ENCODE peak calls at places on chromosome 20, in four cellular contexts. L, C, O and U are unnamed samples.

GRCh38 chr20:8527998-8528397 is 395.9 kb downstream of the PLCB1 start:
- DNase-seq in C (no peak), O (peak), L (peak), U (peak)

GRCh38 chr20:12913781-12914443 is 94.9 kb upstream of the SPTLC3 start:
- DNase-seq in O (no peak), C (no peak), L (no peak), U (no peak)

GRCh38 chr20:51760905-51761544 is 7.2 kb downstream of the ATP9A start:
- DNase-seq in L (peak), C (peak), O (peak), U (peak)

GRCh38 chr20:23673209-23673608 is 15.6 kb downstream of the CST4 start:
- DNase-seq in L (no peak), C (no peak), O (no peak), U (no peak)

GRCh38 chr20:21509597-21510331 is 4.1 kb downstream of the NKX2-2 start:
- DNase-seq in L (peak), C (peak), O (peak), U (peak)

GRCh38 chr20:1185781-1186334 is 1.1 kb upstream of the TMEM74B start:
- DNase-seq in C (peak), O (peak), L (peak), U (peak)

GRCh38 chr20:44491635-44492395 is 16.1 kb downstream of the TTPAL start:
- DNase-seq in C (no peak), L (peak), O (peak), U (peak)

GRCh38 chr20:34797012-34797720 is 28.3 kb downstream of the NCOA6 start:
- DNase-seq in L (no peak), C (no peak), O (no peak), U (no peak)

GRCh38 chr20:1935696-1936366 is 40.6 kb downstream of the SIRPA start:
- DNase-seq in O (no peak), L (peak), C (no peak), U (no peak)

GRCh38 chr20:11429168-11429567 is 488.5 kb upstream of the BTBD3 start:
- DNase-seq in L (no peak), O (no peak), C (no peak), U (no peak)

GRCh38 chr20:21607971-21608735 is 94.3 kb upstream of the NKX2-2 start:
- DNase-seq in L (no peak), O (no peak), C (peak), U (no peak)

GRCh38 chr20:49699200-49699992 is 14.3 kb downstream of the B4GALT5 start:
- DNase-seq in L (peak), O (peak), C (peak), U (peak)

GRCh38 chr20:54668271-54669053 is 193.1 kb downstream of the DOK5 start:
- DNase-seq in O (peak), C (peak), L (peak), U (peak)
- TF ChIP-seq CTCF in O (peak), C (peak), L (peak), U (peak)

GRCh38 chr20:32629813-32630212 is 43.9 kb downstream of the C20orf203 start:
- DNase-seq in O (no peak), L (no peak), C (no peak), U (no peak)
- H3K4me3 ChIP-seq in O (no peak), L (no peak), C (no peak), U (no peak)

DNA sequence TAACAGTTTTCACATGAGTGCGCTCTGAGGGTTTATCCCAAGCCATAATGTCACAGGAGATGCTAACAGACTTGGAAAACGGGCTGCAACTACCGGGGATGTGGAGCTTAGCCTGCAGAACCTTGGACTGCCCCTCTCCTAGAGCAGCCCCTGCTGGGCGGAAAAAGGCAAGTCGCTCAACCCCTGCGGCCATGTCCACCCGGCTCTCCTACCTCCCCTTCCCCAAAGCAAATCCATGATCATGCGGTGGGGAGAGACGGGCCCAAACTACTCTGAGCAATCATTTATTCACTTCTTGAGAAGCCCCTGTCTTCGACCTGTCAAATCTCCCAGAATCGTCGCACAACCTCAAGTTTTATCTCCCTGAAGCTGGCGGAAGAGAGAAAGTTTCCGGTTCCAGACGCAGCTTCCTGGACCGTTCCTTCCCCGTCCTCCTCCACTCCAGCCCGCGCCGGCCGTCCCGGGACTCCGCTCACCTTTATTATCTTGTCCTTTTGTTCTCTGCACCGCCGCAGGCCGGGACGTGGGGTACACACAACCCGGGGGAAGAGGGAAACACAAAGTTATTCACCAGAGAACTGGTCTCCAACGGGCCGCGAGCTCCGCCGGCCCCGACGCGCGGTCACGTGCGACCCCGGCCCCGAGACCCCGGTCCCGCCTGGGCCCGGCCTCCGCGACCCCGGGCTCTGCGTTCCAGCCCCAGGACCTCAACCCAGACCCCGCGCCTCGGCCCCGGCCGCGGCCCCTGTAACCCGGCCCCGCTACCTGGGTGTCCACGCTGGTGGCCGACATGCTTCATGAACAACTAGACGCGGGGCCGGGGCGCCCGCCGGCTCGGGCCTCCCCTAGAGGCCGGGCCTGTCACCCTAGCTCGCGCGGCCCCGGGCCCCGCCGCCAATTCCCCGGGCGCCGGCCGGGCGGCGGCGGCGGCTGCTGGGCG is 560 bp downstream of the YTHDF1 start:
- DNase-seq in L (peak), C (peak), O (peak), U (peak)
- TF ChIP-seq CTCF in L (peak), C (peak), O (peak), U (peak)

DNA sequence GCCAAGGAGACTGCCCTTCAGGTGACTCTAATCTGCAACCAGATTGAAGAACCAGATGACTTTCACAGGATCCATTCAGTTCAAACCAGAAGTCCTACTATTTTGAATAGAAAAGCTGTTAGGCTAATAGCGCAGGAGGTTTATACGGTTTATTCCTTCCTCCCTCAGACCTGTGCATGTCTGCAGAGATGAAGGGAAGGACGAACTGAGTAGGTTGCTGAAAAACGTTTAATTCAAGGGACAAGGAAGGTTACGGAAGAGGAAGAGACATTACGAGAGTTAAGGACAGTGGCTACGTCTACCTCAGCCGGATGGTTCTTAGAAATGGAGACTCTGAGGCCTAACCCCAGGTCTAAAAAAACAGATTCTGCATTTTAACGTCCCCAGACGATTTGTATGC is 978 bp downstream of the AURKA start:
- DNase-seq in L (no peak), O (no peak), C (no peak), U (no peak)
- H3K4me3 ChIP-seq in L (peak), O (peak), C (peak), U (peak)

DNA sequence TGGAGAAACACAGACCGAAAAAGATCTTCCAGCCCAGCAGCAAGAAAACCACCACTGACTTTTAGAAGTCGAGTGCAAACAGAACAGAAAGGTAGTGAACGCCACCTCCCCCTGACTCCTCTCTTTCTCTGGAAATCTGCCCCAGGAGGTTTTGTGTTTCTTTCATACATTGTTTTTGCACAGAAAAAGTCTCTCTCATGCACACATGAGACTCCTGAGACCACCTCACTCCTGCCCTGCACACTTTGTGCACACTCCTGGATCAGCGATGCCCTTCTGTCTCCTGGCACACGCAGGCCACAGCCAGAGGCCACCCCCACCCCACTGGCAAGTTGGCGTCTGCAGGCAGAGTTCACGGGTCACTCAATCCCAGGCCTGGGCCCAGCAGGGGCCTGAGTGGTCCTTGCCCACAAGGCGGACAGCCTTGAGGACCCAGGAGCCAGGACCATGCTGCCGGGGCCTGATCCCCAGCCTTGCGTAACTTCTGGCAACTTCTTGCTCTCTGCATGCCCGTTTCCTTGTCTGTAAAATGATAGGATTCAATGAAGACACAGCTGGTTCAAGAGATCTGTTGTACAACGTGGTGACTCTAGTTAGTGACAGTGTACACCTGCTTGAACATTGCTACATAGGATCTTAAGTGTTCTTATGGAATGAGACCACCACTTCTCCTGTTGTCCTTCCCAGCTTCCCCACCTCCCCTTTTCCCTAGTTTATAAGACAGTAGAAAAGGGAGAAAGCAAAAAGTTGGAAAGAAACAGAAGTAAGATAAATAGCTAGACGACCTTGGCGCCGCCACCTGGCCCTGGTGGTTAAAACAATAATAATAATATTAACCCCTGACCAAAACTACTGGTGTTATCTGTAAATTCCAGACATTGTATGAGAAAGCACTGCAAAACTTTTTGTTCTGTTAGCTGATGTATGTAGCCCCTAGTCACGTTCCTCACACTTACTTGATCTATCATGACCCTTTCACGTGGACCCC is 30.2 kb upstream of the CST7 start:
- DNase-seq in L (no peak), C (no peak), O (no peak), U (no peak)
- TF ChIP-seq CTCF in L (no peak), C (no peak), O (no peak), U (no peak)

GRCh38 chr20:63828951-63829350 is 2.1 kb downstream of the ZBTB46 start:
- DNase-seq in C (no peak), O (no peak), L (no peak), U (no peak)
- H3K4me3 ChIP-seq in C (no peak), O (no peak), L (peak), U (peak)

DNA sequence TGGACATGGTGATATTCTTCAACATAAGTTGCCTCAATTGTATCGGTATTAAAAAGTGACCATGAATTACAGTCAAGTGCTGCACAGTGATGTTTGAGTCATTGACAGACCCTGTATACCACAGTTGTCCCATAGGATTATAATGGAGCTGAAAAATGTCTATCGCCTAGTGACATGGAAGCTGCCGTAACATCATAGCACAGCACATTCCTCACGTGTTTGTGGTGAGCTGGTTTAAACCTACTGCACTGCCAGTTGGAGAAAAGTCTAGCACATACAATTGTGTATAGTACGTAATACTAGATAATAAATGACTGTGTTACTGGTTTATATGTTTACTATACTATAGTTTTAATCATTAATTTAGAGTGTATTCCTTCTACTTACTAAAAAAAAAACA is 150.2 kb downstream of the CDH26 start:
- DNase-seq in L (no peak), O (no peak), C (no peak), U (peak)
- TF ChIP-seq CTCF in L (no peak), O (no peak), C (no peak), U (no peak)